ENCODE peak calls at places on chromosomes 2 and 18, in four cellular contexts. One of them, this sample, is unnamed.

GRCh38 chr2:237603718-237604362 is 13.3 kb upstream of the RAB17 start:
- DNase-seq in left ventricle myocardium inferior: no peak
- DNase-seq in upper lobe of right lung: no peak
- DNase-seq in CD8-positive, alpha-beta T cell: peak
- DNase-seq in this sample: peak

GRCh38 chr2:98013407-98014042 is 17.8 kb upstream of the TMEM131 start:
- DNase-seq in left ventricle myocardium inferior: no peak
- DNase-seq in CD8-positive, alpha-beta T cell: no peak
- DNase-seq in upper lobe of right lung: no peak
- DNase-seq in this sample: no peak

GRCh38 chr2:107364361-107364950 is 462.2 kb upstream of the RGPD4 start:
- DNase-seq in CD8-positive, alpha-beta T cell: no peak
- DNase-seq in left ventricle myocardium inferior: no peak
- DNase-seq in upper lobe of right lung: no peak
- DNase-seq in this sample: no peak

GRCh38 chr2:126222316-126222715 is 433.6 kb upstream of the GYPC start:
- DNase-seq in left ventricle myocardium inferior: no peak
- DNase-seq in upper lobe of right lung: no peak
- DNase-seq in CD8-positive, alpha-beta T cell: no peak
- DNase-seq in this sample: no peak

GRCh38 chr2:236915726-236916125 is 170.0 kb upstream of the COPS8 start:
- DNase-seq in left ventricle myocardium inferior: no peak
- DNase-seq in CD8-positive, alpha-beta T cell: no peak
- DNase-seq in upper lobe of right lung: no peak
- DNase-seq in this sample: no peak

GRCh38 chr2:209614630-209615369 is 156.8 kb upstream of the UNC80 start:
- DNase-seq in left ventricle myocardium inferior: no peak
- DNase-seq in CD8-positive, alpha-beta T cell: no peak
- DNase-seq in upper lobe of right lung: no peak
- DNase-seq in this sample: no peak

GRCh38 chr2:176638167-176639015 is 369.1 kb downstream of the MTX2 start:
- DNase-seq in upper lobe of right lung: peak
- DNase-seq in left ventricle myocardium inferior: peak
- DNase-seq in CD8-positive, alpha-beta T cell: peak
- DNase-seq in this sample: peak

GRCh38 chr2:62410015-62410453 is 96.0 kb downstream of the TMEM17 start:
- DNase-seq in left ventricle myocardium inferior: no peak
- DNase-seq in CD8-positive, alpha-beta T cell: no peak
- DNase-seq in upper lobe of right lung: no peak
- DNase-seq in this sample: no peak

GRCh38 chr2:98730851-98731708 is at the start of gene MGAT4A:
- DNase-seq in left ventricle myocardium inferior: peak
- DNase-seq in upper lobe of right lung: peak
- DNase-seq in CD8-positive, alpha-beta T cell: peak
- DNase-seq in this sample: peak

GRCh38 chr2:44169155-44169898 is 652 bp downstream of the PPM1B start:
- DNase-seq in upper lobe of right lung: peak
- DNase-seq in left ventricle myocardium inferior: peak
- DNase-seq in CD8-positive, alpha-beta T cell: peak
- DNase-seq in this sample: peak

GRCh38 chr18:3411327-3411726 is 38.6 kb upstream of the TGIF1 start:
- DNase-seq in upper lobe of right lung: no peak
- DNase-seq in left ventricle myocardium inferior: no peak
- DNase-seq in CD8-positive, alpha-beta T cell: no peak
- DNase-seq in this sample: no peak

GRCh38 chr2:55992465-55992864 is 68.9 kb upstream of the EFEMP1 start:
- DNase-seq in upper lobe of right lung: no peak
- DNase-seq in left ventricle myocardium inferior: no peak
- DNase-seq in CD8-positive, alpha-beta T cell: no peak
- DNase-seq in this sample: no peak

GRCh38 chr18:11990541-11990940 is 9.2 kb downstream of the IMPA2 start:
- DNase-seq in upper lobe of right lung: no peak
- DNase-seq in CD8-positive, alpha-beta T cell: no peak
- DNase-seq in left ventricle myocardium inferior: no peak
- DNase-seq in this sample: no peak

GRCh38 chr2:144999040-144999875 is 479.3 kb upstream of the ZEB2 start:
- DNase-seq in upper lobe of right lung: no peak
- DNase-seq in left ventricle myocardium inferior: no peak
- DNase-seq in CD8-positive, alpha-beta T cell: no peak
- DNase-seq in this sample: no peak

GRCh38 chr2:3040066-3040428 is 337.6 kb downstream of the EIPR1 start:
- DNase-seq in CD8-positive, alpha-beta T cell: no peak
- DNase-seq in upper lobe of right lung: no peak
- DNase-seq in left ventricle myocardium inferior: no peak
- DNase-seq in this sample: no peak

GRCh38 chr18:22084547-22084946 is 84.8 kb upstream of the GATA6 start:
- DNase-seq in CD8-positive, alpha-beta T cell: no peak
- DNase-seq in left ventricle myocardium inferior: peak
- DNase-seq in upper lobe of right lung: no peak
- DNase-seq in this sample: no peak

GRCh38 chr18:49094136-49094535 is 143.4 kb upstream of the SMAD7 start:
- DNase-seq in upper lobe of right lung: no peak
- DNase-seq in CD8-positive, alpha-beta T cell: no peak
- DNase-seq in left ventricle myocardium inferior: no peak
- DNase-seq in this sample: no peak

GRCh38 chr2:134407154-134407890 is 153.4 kb downstream of the MGAT5 start:
- DNase-seq in CD8-positive, alpha-beta T cell: no peak
- DNase-seq in upper lobe of right lung: no peak
- DNase-seq in left ventricle myocardium inferior: no peak
- DNase-seq in this sample: no peak

GRCh38 chr2:179263015-179263414 is 1.6 kb downstream of the SESTD1 start:
- DNase-seq in left ventricle myocardium inferior: no peak
- DNase-seq in CD8-positive, alpha-beta T cell: no peak
- DNase-seq in upper lobe of right lung: no peak
- DNase-seq in this sample: no peak

GRCh38 chr2:61018319-61018750 is 280 bp upstream of the PUS10 start:
- DNase-seq in left ventricle myocardium inferior: no peak
- DNase-seq in CD8-positive, alpha-beta T cell: no peak
- DNase-seq in upper lobe of right lung: no peak
- DNase-seq in this sample: no peak

GRCh38 chr2:128292599-128293425 is 25.9 kb downstream of the HS6ST1 start:
- DNase-seq in CD8-positive, alpha-beta T cell: no peak
- DNase-seq in left ventricle myocardium inferior: no peak
- DNase-seq in upper lobe of right lung: no peak
- DNase-seq in this sample: no peak

GRCh38 chr18:76446321-76446720 is 48.7 kb downstream of the ZNF516 start:
- DNase-seq in left ventricle myocardium inferior: no peak
- DNase-seq in upper lobe of right lung: no peak
- DNase-seq in CD8-positive, alpha-beta T cell: no peak
- DNase-seq in this sample: no peak

This sample was measured in activated T-helper 1 cell treated with anti-CD3 and anti-CD28 coated beads, Interleukin-12 subunit alpha, Interleukin-12 subunit beta, Interleukin-2, Interleukin-4 antibody, amounts not matched to agents 30 ng/mL and 10 ng/mL and 1 ng/mL, durations not matched to agents 14 hours and 24 hours and 36 hours.